ENCODE peak calls at places on chromosomes 1 and 21, in seven cellular contexts. J, I, C, L, E, W and G are unnamed samples.

GRCh38 chr21:30668776-30669175 is 26.1 kb downstream of the KRTAP20-3 start:
- DNase-seq in I (no peak), L (no peak), E (no peak), J (no peak), C (no peak), W (no peak), G (no peak)

GRCh38 chr1:150575518-150576366 is 3.7 kb downstream of the MCL1 start:
- DNase-seq in I (peak; percentile 40), C (no peak), L (no peak), W (no peak), E (no peak), J (no peak), G (no peak)

GRCh38 chr1:121586369-121587229 is 401.8 kb downstream of the SRGAP2C start:
- DNase-seq in J (peak; percentile 5), I (peak; percentile 32), E (no peak), W (no peak), C (peak; percentile 49), L (peak; percentile 0), G (no peak)

GRCh38 chr1:183069562-183070216 is 46.5 kb downstream of the LAMC1 start:
- DNase-seq in W (no peak), I (peak; percentile 37), L (no peak), J (no peak), C (peak; percentile 69), E (no peak), G (no peak)

GRCh38 chr1:182676321-182676720 is 8.1 kb downstream of the RGS8 start:
- DNase-seq in L (no peak), W (no peak), I (peak; percentile 43), E (no peak), C (no peak), J (no peak), G (no peak)

GRCh38 chr1:92877081-92877711 is 45.4 kb downstream of the RPL5 start:
- DNase-seq in L (no peak), E (no peak), C (no peak), J (no peak), W (no peak), I (no peak), G (no peak)

GRCh38 chr1:240092301-240093119 is 827 bp downstream of the FMN2 start:
- DNase-seq in C (no peak), I (peak; percentile 53), J (peak; percentile 49), E (no peak), L (peak; percentile 57), W (no peak), G (no peak)

GRCh38 chr1:72724951-72725863 is 442.9 kb upstream of the NEGR1 start:
- DNase-seq in E (no peak), I (no peak), J (peak; percentile 35), L (no peak), C (no peak), W (no peak), G (no peak)

GRCh38 chr1:112513112-112513870 is 4.5 kb downstream of the WNT2B start:
- DNase-seq in L (peak; percentile 73), E (no peak), W (no peak), C (no peak), J (no peak), I (peak; percentile 60), G (no peak)

GRCh38 chr1:175774921-175775320 is 31.5 kb upstream of the TNR start:
- DNase-seq in W (no peak), J (no peak), E (no peak), I (no peak), L (no peak), C (no peak), G (no peak)

GRCh38 chr21:34544032-34544496 is 32.1 kb upstream of the KCNE1 start:
- DNase-seq in J (peak; percentile 76), I (peak; percentile 90), W (no peak), L (peak; percentile 82), E (peak; percentile 36), C (peak; percentile 85), G (no peak)

GRCh38 chr21:39141502-39141901 is 41.7 kb downstream of the PSMG1 start:
- DNase-seq in I (peak; percentile 83), E (no peak), L (no peak), C (no peak), W (no peak), J (no peak), G (no peak)

GRCh38 chr1:12760256-12760795 is 13.2 kb upstream of the PRAMEF12 start:
- DNase-seq in J (no peak), I (no peak), L (no peak), C (no peak), W (no peak), E (no peak), G (no peak)
- TF ChIP-seq CTCF in J (peak; percentile 45), I (no peak), L (no peak), C (no peak), W (no peak), E (no peak), G (no peak)

GRCh38 chr1:205068001-205068400 is 16.3 kb downstream of the TMEM81 start:
- DNase-seq in J (no peak), W (no peak), I (no peak), L (no peak), C (no peak), E (no peak), G (no peak)

GRCh38 chr1:205067031-205067430 is 17.2 kb downstream of the TMEM81 start:
- DNase-seq in I (no peak), E (no peak), W (no peak), C (no peak), J (no peak), L (no peak), G (no peak)

GRCh38 chr1:205064741-205065316 is 19.4 kb downstream of the TMEM81 start:
- DNase-seq in E (no peak), L (no peak), I (no peak), W (no peak), J (no peak), C (no peak), G (no peak)

GRCh38 chr1:205065666-205066065 is 18.6 kb downstream of the TMEM81 start:
- DNase-seq in J (no peak), E (no peak), L (no peak), W (no peak), C (no peak), I (no peak), G (no peak)

GRCh38 chr1:205066221-205066818 is 17.9 kb downstream of the TMEM81 start:
- DNase-seq in J (no peak), I (no peak), C (no peak), W (no peak), E (no peak), L (no peak), G (no peak)
- TF ChIP-seq CTCF in J (no peak), I (no peak), C (no peak), W (peak; percentile 26), E (peak; percentile 12), L (peak; percentile 19), G (no peak)

GRCh38 chr1:17136936-17137335 is 17.7 kb upstream of the PADI2 start:
- DNase-seq in W (no peak), L (no peak), C (no peak), J (no peak), E (no peak), I (no peak), G (no peak)

GRCh38 chr1:17135530-17135929 is 16.3 kb upstream of the PADI2 start:
- DNase-seq in E (no peak), W (no peak), I (no peak), C (no peak), J (no peak), L (no peak), G (no peak)

GRCh38 chr1:17136145-17136544 is 16.9 kb upstream of the PADI2 start:
- DNase-seq in I (no peak), E (no peak), W (no peak), L (no peak), J (no peak), C (no peak), G (no peak)

GRCh38 chr1:17134724-17135123 is 15.5 kb upstream of the PADI2 start:
- DNase-seq in J (no peak), C (no peak), I (no peak), L (no peak), W (no peak), E (no peak), G (no peak)

DNA sequence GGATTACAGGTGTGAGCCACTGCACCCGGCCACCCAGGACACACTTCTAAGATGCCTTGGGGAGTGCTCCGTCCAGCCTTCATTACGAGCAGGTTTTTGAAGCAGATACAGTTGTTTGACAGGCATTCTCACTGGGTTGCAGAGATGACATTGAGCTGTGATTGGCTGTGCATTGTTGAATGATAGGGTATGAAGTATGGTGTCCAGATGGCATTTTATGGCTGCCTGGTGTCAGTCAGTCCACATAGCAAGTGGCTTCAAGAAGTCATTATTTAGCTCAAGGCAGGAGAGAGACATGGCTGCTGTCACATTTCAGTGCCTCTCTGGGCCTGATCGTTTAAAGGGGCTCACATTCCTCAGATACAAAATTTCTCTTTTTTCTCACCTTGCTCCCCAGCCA is 14.8 kb upstream of the PADI2 start:
- DNase-seq in W (no peak), L (no peak), J (no peak), E (no peak), C (no peak), I (no peak), G (no peak)
- TF ChIP-seq CTCF in W (no peak), L (no peak), J (no peak), E (no peak), C (no peak), I (no peak), G (no peak)

GRCh38 chr21:43731476-43731875 is 12.5 kb downstream of the PDXK start:
- DNase-seq in J (no peak), E (no peak), L (no peak), C (no peak), W (no peak), I (no peak), G (no peak)

GRCh38 chr21:43731891-43732711 is 13.2 kb downstream of the PDXK start:
- DNase-seq in E (no peak), L (no peak), C (no peak), J (no peak), I (no peak), W (peak; percentile 34), G (no peak)

GRCh38 chr21:43727571-43728466 is 8.9 kb downstream of the PDXK start:
- DNase-seq in E (peak; percentile 64), W (no peak), C (peak; percentile 69), L (no peak), I (peak; percentile 43), J (no peak), G (no peak)

GRCh38 chr21:43726686-43727570 is 8.0 kb downstream of the PDXK start:
- DNase-seq in J (no peak), L (no peak), E (peak; percentile 36), W (no peak), C (peak; percentile 28), I (no peak), G (no peak)

DNA sequence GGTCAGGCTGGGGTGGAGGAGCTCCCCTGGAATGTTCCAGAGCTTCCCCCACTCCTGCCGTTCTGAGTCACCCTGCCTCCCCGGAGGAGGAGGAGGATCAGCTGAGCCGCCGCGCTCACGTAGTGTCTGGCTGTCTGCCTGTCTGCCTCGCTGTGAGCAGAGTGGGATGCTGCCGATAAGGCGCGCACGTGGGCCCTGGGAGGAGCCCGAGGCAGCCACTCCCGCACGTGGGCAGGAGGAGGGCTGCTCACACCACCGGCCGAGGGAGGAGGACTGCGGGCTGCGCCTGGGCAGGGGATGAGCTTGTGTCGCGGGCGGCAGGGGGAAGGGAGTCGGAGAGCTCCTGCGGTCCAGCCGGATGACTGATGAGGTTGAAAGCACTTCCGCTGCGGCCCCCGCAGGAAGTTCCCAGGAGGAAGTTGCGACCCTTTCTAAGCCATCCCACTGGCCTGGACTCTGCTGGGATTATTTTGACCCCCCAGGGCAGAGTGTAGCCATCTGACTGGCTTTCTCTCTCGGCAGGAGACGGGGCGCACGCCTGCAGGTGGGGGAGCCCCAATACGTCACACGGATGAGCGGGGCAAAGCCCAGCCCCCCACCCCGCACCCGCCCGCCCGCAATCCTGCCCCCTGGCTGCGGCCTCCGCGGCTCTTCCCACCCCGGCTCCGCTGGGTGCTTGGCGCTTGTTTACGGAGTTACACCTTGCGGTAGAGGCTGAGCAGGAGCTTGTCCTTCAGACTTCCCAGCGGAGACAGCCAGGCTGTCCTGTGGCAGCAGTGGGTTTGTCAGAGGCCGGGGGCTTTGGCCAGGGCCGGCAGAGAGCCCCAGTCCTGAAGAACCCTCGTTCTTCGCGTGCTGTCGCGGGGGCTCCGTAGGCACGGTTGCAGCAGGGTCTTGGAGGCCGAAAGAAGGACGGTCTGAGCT is 9.8 kb downstream of the PDXK start:
- DNase-seq in E (peak; percentile 95), L (peak; percentile 99), C (peak; percentile 77), I (peak; percentile 98), J (peak; percentile 69), W (peak; percentile 93), G (peak; percentile 93)
- TF ChIP-seq CTCF in E (peak; percentile 61), L (peak; percentile 51), C (no peak), I (no peak), J (peak; percentile 38), W (peak; percentile 15), G (peak; percentile 8)